ENCODE peak calls at places on chromosome 18, in six cellular contexts. One of them, this sample, is unnamed.

GRCh38 chr18:3306391-3306790 is 44.5 kb downstream of the MYL12B start:
- DNase-seq in tibial artery: no peak
- DNase-seq in adrenal gland: no peak
- DNase-seq in ovary: no peak
- DNase-seq in upper lobe of right lung: no peak
- DNase-seq in left lung: no peak
- DNase-seq in this sample: no peak

GRCh38 chr18:8747440-8747937 is 42.1 kb downstream of the MTCL1 start:
- DNase-seq in adrenal gland: no peak
- DNase-seq in tibial artery: no peak
- DNase-seq in ovary: no peak
- DNase-seq in upper lobe of right lung: no peak
- DNase-seq in left lung: no peak
- DNase-seq in this sample: peak; percentile 93

GRCh38 chr18:79566841-79567370 is 112.7 kb upstream of the CTDP1 start:
- DNase-seq in ovary: no peak
- DNase-seq in left lung: peak; percentile 23
- DNase-seq in tibial artery: no peak
- DNase-seq in upper lobe of right lung: peak; percentile 38
- DNase-seq in adrenal gland: no peak
- DNase-seq in this sample: no peak

GRCh38 chr18:70221911-70222278 is 16.4 kb upstream of the RTTN start:
- DNase-seq in upper lobe of right lung: no peak
- DNase-seq in left lung: no peak
- DNase-seq in ovary: no peak
- DNase-seq in adrenal gland: no peak
- DNase-seq in tibial artery: no peak
- DNase-seq in this sample: no peak

GRCh38 chr18:45408218-45408617 is 207.1 kb upstream of the SLC14A2 start:
- DNase-seq in ovary: no peak
- DNase-seq in tibial artery: no peak
- DNase-seq in adrenal gland: no peak
- DNase-seq in left lung: no peak
- DNase-seq in upper lobe of right lung: no peak
- DNase-seq in this sample: no peak

GRCh38 chr18:59996370-59996966 is 96.7 kb downstream of the PMAIP1 start:
- DNase-seq in upper lobe of right lung: no peak
- DNase-seq in ovary: no peak
- DNase-seq in left lung: no peak
- DNase-seq in tibial artery: no peak
- DNase-seq in adrenal gland: no peak
- DNase-seq in this sample: peak; percentile 57

GRCh38 chr18:11429876-11430275 is 179.5 kb upstream of the SLC35G4 start:
- DNase-seq in upper lobe of right lung: no peak
- DNase-seq in ovary: no peak
- DNase-seq in tibial artery: no peak
- DNase-seq in left lung: no peak
- DNase-seq in adrenal gland: no peak
- DNase-seq in this sample: no peak

GRCh38 chr18:43705850-43706249 is 428.6 kb upstream of the SYT4 start:
- DNase-seq in adrenal gland: no peak
- DNase-seq in left lung: no peak
- DNase-seq in ovary: no peak
- DNase-seq in upper lobe of right lung: no peak
- DNase-seq in tibial artery: no peak
- DNase-seq in this sample: no peak

GRCh38 chr18:62518460-62519375 is 4.1 kb upstream of the ZCCHC2 start:
- DNase-seq in left lung: no peak
- DNase-seq in adrenal gland: no peak
- DNase-seq in ovary: no peak
- DNase-seq in upper lobe of right lung: no peak
- DNase-seq in tibial artery: no peak
- DNase-seq in this sample: no peak

GRCh38 chr18:2147866-2148265 is 423.4 kb downstream of the METTL4 start:
- DNase-seq in upper lobe of right lung: no peak
- DNase-seq in left lung: peak; percentile 56
- DNase-seq in adrenal gland: no peak
- DNase-seq in ovary: no peak
- DNase-seq in tibial artery: peak; percentile 61
- DNase-seq in this sample: no peak

GRCh38 chr18:63681449-63682381 is 20.0 kb upstream of the SERPINB3 start:
- DNase-seq in adrenal gland: no peak
- DNase-seq in left lung: no peak
- DNase-seq in upper lobe of right lung: no peak
- DNase-seq in tibial artery: no peak
- DNase-seq in ovary: no peak
- DNase-seq in this sample: no peak

GRCh38 chr18:39994521-39994920 is 1960.5 kb upstream of the PIK3C3 start:
- DNase-seq in upper lobe of right lung: no peak
- DNase-seq in adrenal gland: no peak
- DNase-seq in tibial artery: no peak
- DNase-seq in left lung: no peak
- DNase-seq in ovary: no peak
- DNase-seq in this sample: no peak

GRCh38 chr18:34817636-34818035 is 107.5 kb downstream of the DTNA start:
- DNase-seq in ovary: no peak
- DNase-seq in adrenal gland: no peak
- DNase-seq in upper lobe of right lung: no peak
- DNase-seq in left lung: no peak
- DNase-seq in tibial artery: no peak
- DNase-seq in this sample: no peak

GRCh38 chr18:650428-650858 is 7.0 kb upstream of the TYMS start:
- DNase-seq in ovary: no peak
- DNase-seq in left lung: no peak
- DNase-seq in upper lobe of right lung: no peak
- DNase-seq in tibial artery: no peak
- DNase-seq in adrenal gland: no peak
- DNase-seq in this sample: no peak

GRCh38 chr18:43422483-43422882 is 145.2 kb upstream of the SYT4 start:
- DNase-seq in ovary: no peak
- DNase-seq in upper lobe of right lung: no peak
- DNase-seq in tibial artery: no peak
- DNase-seq in left lung: no peak
- DNase-seq in adrenal gland: peak; percentile 11
- DNase-seq in this sample: peak; percentile 31

GRCh38 chr18:57497372-57498294 is 62.5 kb downstream of the ONECUT2 start:
- DNase-seq in tibial artery: no peak
- DNase-seq in ovary: no peak
- DNase-seq in upper lobe of right lung: no peak
- DNase-seq in left lung: no peak
- DNase-seq in adrenal gland: no peak
- DNase-seq in this sample: no peak

GRCh38 chr18:3683483-3683882 is 233.5 kb downstream of the TGIF1 start:
- DNase-seq in left lung: no peak
- DNase-seq in upper lobe of right lung: no peak
- DNase-seq in tibial artery: no peak
- DNase-seq in adrenal gland: no peak
- DNase-seq in ovary: no peak
- DNase-seq in this sample: no peak

GRCh38 chr18:58091099-58091611 is 47.1 kb downstream of the NEDD4L start:
- DNase-seq in upper lobe of right lung: no peak
- DNase-seq in left lung: peak; percentile 63
- DNase-seq in ovary: no peak
- DNase-seq in tibial artery: no peak
- DNase-seq in adrenal gland: peak; percentile 58
- DNase-seq in this sample: no peak

GRCh38 chr18:74082476-74083070 is 65.1 kb downstream of the FBXO15 start:
- DNase-seq in left lung: peak; percentile 40
- DNase-seq in adrenal gland: peak; percentile 16
- DNase-seq in upper lobe of right lung: peak; percentile 77
- DNase-seq in ovary: no peak
- DNase-seq in tibial artery: no peak
- DNase-seq in this sample: peak; percentile 31

GRCh38 chr18:49967171-49967570 is 153.8 kb upstream of the ACAA2 start:
- DNase-seq in left lung: no peak
- DNase-seq in tibial artery: no peak
- DNase-seq in ovary: no peak
- DNase-seq in adrenal gland: no peak
- DNase-seq in upper lobe of right lung: no peak
- DNase-seq in this sample: no peak

GRCh38 chr18:9810216-9810804 is 75.5 kb upstream of the TXNDC2 start:
- DNase-seq in adrenal gland: no peak
- DNase-seq in ovary: no peak
- DNase-seq in left lung: no peak
- DNase-seq in tibial artery: no peak
- DNase-seq in upper lobe of right lung: no peak
- DNase-seq in this sample: no peak

GRCh38 chr18:9811978-9812377 is 73.8 kb upstream of the TXNDC2 start:
- DNase-seq in left lung: no peak
- DNase-seq in upper lobe of right lung: no peak
- DNase-seq in adrenal gland: no peak
- DNase-seq in ovary: no peak
- DNase-seq in tibial artery: no peak
- DNase-seq in this sample: no peak

GRCh38 chr18:9809686-9810085 is 76.1 kb upstream of the TXNDC2 start:
- DNase-seq in adrenal gland: no peak
- DNase-seq in left lung: no peak
- DNase-seq in ovary: no peak
- DNase-seq in upper lobe of right lung: no peak
- DNase-seq in tibial artery: no peak
- DNase-seq in this sample: no peak

GRCh38 chr18:9808530-9809241 is 77.1 kb upstream of the TXNDC2 start:
- DNase-seq in adrenal gland: peak; percentile 44
- DNase-seq in tibial artery: peak; percentile 69
- DNase-seq in ovary: no peak
- DNase-seq in upper lobe of right lung: no peak
- DNase-seq in left lung: no peak
- DNase-seq in this sample: no peak

DNA sequence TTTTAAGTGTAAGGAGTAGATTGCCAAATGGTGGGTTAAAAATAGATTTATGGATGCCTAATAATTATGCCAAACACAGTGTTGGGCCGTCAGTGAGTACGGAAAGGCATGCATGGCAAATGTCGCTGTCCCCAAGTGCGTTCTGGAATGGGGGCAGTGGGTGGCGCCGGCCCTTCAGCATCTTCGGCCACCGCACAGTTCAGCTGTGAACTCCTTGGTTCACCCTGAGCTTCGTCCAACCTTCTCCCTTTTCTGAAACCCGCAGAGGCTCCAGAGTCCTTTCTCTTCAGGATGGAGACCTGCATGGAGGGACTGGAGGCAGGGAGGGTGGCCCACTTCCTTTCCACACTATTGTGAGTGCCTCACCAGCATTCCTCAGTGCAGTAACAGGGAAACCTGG is 74.8 kb upstream of the TXNDC2 start:
- DNase-seq in left lung: no peak
- DNase-seq in ovary: no peak
- DNase-seq in upper lobe of right lung: no peak
- DNase-seq in adrenal gland: no peak
- DNase-seq in tibial artery: peak; percentile 70
- DNase-seq in this sample: no peak
- TF ChIP-seq CTCF in left lung: no peak
- TF ChIP-seq CTCF in ovary: no peak
- TF ChIP-seq CTCF in upper lobe of right lung: no peak
- TF ChIP-seq CTCF in adrenal gland: no peak
- TF ChIP-seq CTCF in tibial artery: no peak
- TF ChIP-seq CTCF in this sample: no peak

DNA sequence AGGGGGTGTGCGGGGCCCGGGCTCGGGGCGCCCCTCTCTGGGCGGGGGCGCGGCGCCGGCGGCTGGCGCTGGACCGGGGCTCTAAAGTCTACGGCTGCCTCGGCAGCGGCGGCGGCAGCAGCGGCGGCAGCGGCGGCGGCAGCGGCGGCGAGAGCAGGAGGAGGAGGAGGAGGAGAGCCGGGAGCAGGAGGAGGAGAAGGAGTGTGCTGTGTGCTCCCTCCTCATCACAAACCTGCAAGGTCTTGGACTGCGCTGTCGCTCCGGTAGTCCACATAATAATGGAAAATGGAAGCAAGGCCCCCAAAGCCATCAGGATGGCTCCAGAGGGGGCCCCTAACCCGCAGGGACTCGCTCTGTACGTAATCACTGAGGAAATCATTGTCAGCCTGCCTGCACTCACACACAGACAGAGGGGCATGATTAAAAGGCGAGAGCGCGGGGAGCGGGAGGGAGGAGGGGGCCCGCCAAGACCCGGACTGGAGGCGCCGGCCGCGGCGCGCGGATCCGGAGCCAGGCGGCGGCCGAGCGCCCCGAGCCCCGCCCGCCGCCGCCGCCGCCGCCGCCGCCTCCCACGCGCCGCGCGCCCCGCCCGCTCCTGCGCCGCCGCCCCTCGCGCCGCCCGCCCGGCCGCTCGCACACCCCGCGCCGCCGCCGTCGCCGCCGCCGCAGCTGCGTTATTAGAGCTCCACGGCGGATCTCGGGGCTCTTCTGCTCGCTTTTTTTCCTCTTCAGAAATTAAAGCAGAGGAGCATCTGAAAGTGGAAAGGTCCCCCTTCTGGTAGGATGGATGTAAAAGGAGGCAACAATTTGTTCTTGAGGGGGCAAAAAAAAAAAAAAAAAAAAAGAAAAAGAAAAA is at the start of gene ZNF521:
- DNase-seq in adrenal gland: peak; percentile 90
- DNase-seq in tibial artery: peak; percentile 92
- DNase-seq in left lung: peak; percentile 82
- DNase-seq in ovary: peak; percentile 86
- DNase-seq in upper lobe of right lung: peak; percentile 88
- DNase-seq in this sample: peak; percentile 77
- H3K27ac ChIP-seq in adrenal gland: peak within 1 kb of the TSS; percentile 91
- H3K27ac ChIP-seq in tibial artery: peak within 1 kb of the TSS; percentile 77
- H3K27ac ChIP-seq in left lung: peak within 1 kb of the TSS; percentile 87
- H3K27ac ChIP-seq in ovary: peak within 1 kb of the TSS; percentile 98
- H3K27ac ChIP-seq in upper lobe of right lung: peak within 1 kb of the TSS; percentile 80
- H3K27ac ChIP-seq in this sample: peak within 1 kb of the TSS; percentile 74

DNA sequence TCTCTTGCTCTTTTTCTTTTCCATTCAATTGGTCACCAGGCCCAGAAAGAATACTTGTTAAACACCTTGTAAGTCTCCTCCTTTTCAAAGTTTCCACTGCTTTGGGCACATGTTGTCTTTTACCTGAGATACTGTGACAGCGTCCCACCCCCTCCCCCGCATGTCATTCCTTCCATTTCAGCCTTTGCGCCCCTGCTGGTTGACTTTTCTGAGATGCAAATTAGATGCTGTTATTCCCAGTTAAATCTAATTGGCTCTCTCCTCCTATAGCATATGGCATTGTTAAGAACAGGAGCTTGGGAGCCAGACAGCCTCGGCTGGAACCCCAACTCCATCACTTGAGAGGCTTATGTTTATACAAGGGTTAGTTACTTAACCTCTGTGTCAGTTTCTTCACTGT is 80.3 kb upstream of the GAREM1 start:
- DNase-seq in tibial artery: no peak
- DNase-seq in ovary: no peak
- DNase-seq in left lung: no peak
- DNase-seq in adrenal gland: no peak
- DNase-seq in upper lobe of right lung: no peak
- DNase-seq in this sample: peak; percentile 2
- TF ChIP-seq CTCF in tibial artery: no peak
- TF ChIP-seq CTCF in ovary: no peak
- TF ChIP-seq CTCF in left lung: no peak
- TF ChIP-seq CTCF in adrenal gland: no peak
- TF ChIP-seq CTCF in upper lobe of right lung: no peak
- TF ChIP-seq CTCF in this sample: peak; percentile 54

DNA sequence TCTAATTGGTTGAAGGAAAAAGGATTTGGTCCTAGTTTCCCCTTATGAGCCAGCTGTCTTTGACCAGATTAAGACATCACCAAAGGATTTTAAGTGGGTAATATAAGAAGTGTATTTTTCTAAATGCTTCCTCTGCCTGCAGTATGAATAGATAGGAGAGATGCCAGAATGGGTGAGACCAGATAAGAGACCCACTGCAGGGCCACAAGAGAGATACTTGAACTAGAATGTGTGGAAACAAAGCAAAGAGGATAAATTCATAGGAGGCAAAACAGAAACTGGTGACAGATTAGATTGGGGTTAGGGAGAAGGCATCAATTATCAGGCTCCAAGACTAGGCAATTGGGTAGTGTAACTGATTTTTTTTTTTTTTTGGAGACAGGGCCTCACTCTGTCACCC is 1.2 kb upstream of the HDHD2 start:
- DNase-seq in ovary: no peak
- DNase-seq in upper lobe of right lung: no peak
- DNase-seq in left lung: no peak
- DNase-seq in tibial artery: no peak
- DNase-seq in adrenal gland: no peak
- DNase-seq in this sample: no peak
- H3K27ac ChIP-seq in ovary: no peak overlapping the region
- H3K27ac ChIP-seq in upper lobe of right lung: peak overlapping the region; percentile 93
- H3K27ac ChIP-seq in left lung: no peak overlapping the region
- H3K27ac ChIP-seq in tibial artery: peak overlapping the region; percentile 83
- H3K27ac ChIP-seq in adrenal gland: peak overlapping the region; percentile 93
- H3K27ac ChIP-seq in this sample: no peak overlapping the region